ENCODE peak calls at places on chromosomes 1 and 21, in five cellular contexts. One of them, this sample, is unnamed.

GRCh38 chr1:201614262-201615015 is 75.5 kb downstream of the NAV1 start:
- DNase-seq in fibroblast of pulmonary artery: peak
- DNase-seq in nephron progenitor cell: peak
- DNase-seq in AG04450: no peak
- DNase-seq in AG09309: no peak
- DNase-seq in this sample: no peak

GRCh38 chr1:15706751-15707150 is 22.6 kb downstream of the PLEKHM2 start:
- DNase-seq in fibroblast of pulmonary artery: no peak
- DNase-seq in nephron progenitor cell: no peak
- DNase-seq in AG04450: no peak
- DNase-seq in AG09309: no peak
- DNase-seq in this sample: no peak

GRCh38 chr1:88802404-88802803 is 89.0 kb downstream of the GTF2B start:
- DNase-seq in fibroblast of pulmonary artery: no peak
- DNase-seq in nephron progenitor cell: no peak
- DNase-seq in AG04450: no peak
- DNase-seq in AG09309: no peak
- DNase-seq in this sample: no peak

GRCh38 chr21:44335266-44336059 is 3.7 kb downstream of the CFAP410 start:
- DNase-seq in fibroblast of pulmonary artery: no peak
- DNase-seq in nephron progenitor cell: no peak
- DNase-seq in AG04450: no peak
- DNase-seq in AG09309: no peak
- DNase-seq in this sample: no peak

GRCh38 chr1:246219508-246220030 is 287.5 kb downstream of the SMYD3 start:
- DNase-seq in fibroblast of pulmonary artery: no peak
- DNase-seq in nephron progenitor cell: peak
- DNase-seq in AG04450: no peak
- DNase-seq in AG09309: no peak
- DNase-seq in this sample: no peak

GRCh38 chr1:114153621-114154145 is at the start of gene SYT6:
- DNase-seq in fibroblast of pulmonary artery: no peak
- DNase-seq in nephron progenitor cell: peak
- DNase-seq in AG04450: no peak
- DNase-seq in AG09309: no peak
- DNase-seq in this sample: no peak

GRCh38 chr1:10380594-10381275 is 18.1 kb upstream of the PGD start:
- DNase-seq in fibroblast of pulmonary artery: peak
- DNase-seq in nephron progenitor cell: no peak
- DNase-seq in AG04450: peak
- DNase-seq in AG09309: peak
- DNase-seq in this sample: peak

GRCh38 chr1:47478090-47478489 is 40.2 kb downstream of the FOXD2 start:
- DNase-seq in fibroblast of pulmonary artery: no peak
- DNase-seq in nephron progenitor cell: peak
- DNase-seq in AG04450: no peak
- DNase-seq in AG09309: no peak
- DNase-seq in this sample: no peak

GRCh38 chr1:2495546-2495945 is 19.5 kb downstream of the PLCH2 start:
- DNase-seq in fibroblast of pulmonary artery: no peak
- DNase-seq in nephron progenitor cell: no peak
- DNase-seq in AG04450: no peak
- DNase-seq in AG09309: no peak
- DNase-seq in this sample: no peak

GRCh38 chr1:205294175-205294913 is 27.2 kb downstream of the NUAK2 start:
- DNase-seq in fibroblast of pulmonary artery: peak
- DNase-seq in nephron progenitor cell: peak
- DNase-seq in AG04450: peak
- DNase-seq in AG09309: peak
- DNase-seq in this sample: peak

GRCh38 chr1:160459056-160459455 is 58.7 kb downstream of the VANGL2 start:
- DNase-seq in fibroblast of pulmonary artery: no peak
- DNase-seq in nephron progenitor cell: no peak
- DNase-seq in AG04450: no peak
- DNase-seq in AG09309: no peak
- DNase-seq in this sample: no peak

GRCh38 chr1:154880651-154881050 is 10.6 kb upstream of the KCNN3 start:
- DNase-seq in fibroblast of pulmonary artery: no peak
- DNase-seq in nephron progenitor cell: no peak
- DNase-seq in AG04450: no peak
- DNase-seq in AG09309: no peak
- DNase-seq in this sample: no peak

GRCh38 chr1:35428360-35428759 is 128.8 kb downstream of the KIAA0319L start:
- DNase-seq in fibroblast of pulmonary artery: no peak
- DNase-seq in nephron progenitor cell: no peak
- DNase-seq in AG04450: no peak
- DNase-seq in AG09309: no peak
- DNase-seq in this sample: no peak

GRCh38 chr1:163864207-163864606 is 542.5 kb downstream of the NUF2 start:
- DNase-seq in fibroblast of pulmonary artery: no peak
- DNase-seq in nephron progenitor cell: no peak
- DNase-seq in AG04450: no peak
- DNase-seq in AG09309: no peak
- DNase-seq in this sample: no peak

GRCh38 chr1:192604979-192605620 is 29.5 kb downstream of the RGS1 start:
- DNase-seq in fibroblast of pulmonary artery: peak
- DNase-seq in nephron progenitor cell: no peak
- DNase-seq in AG04450: no peak
- DNase-seq in AG09309: peak
- DNase-seq in this sample: no peak

GRCh38 chr1:116310172-116310571 is 62.9 kb upstream of the ATP1A1 start:
- DNase-seq in fibroblast of pulmonary artery: peak
- DNase-seq in nephron progenitor cell: no peak
- DNase-seq in AG04450: no peak
- DNase-seq in AG09309: no peak
- DNase-seq in this sample: no peak

GRCh38 chr1:177753655-177754054 is 216.2 kb downstream of the SEC16B start:
- DNase-seq in fibroblast of pulmonary artery: no peak
- DNase-seq in nephron progenitor cell: no peak
- DNase-seq in AG04450: no peak
- DNase-seq in AG09309: no peak
- DNase-seq in this sample: no peak

GRCh38 chr1:219350172-219350571 is 176.5 kb downstream of the LYPLAL1 start:
- DNase-seq in fibroblast of pulmonary artery: no peak
- DNase-seq in nephron progenitor cell: no peak
- DNase-seq in AG04450: no peak
- DNase-seq in AG09309: no peak
- DNase-seq in this sample: no peak

GRCh38 chr1:108194051-108194450 is 6.1 kb downstream of the SLC25A24 start:
- DNase-seq in fibroblast of pulmonary artery: no peak
- DNase-seq in nephron progenitor cell: no peak
- DNase-seq in AG04450: no peak
- DNase-seq in AG09309: no peak
- DNase-seq in this sample: no peak

GRCh38 chr1:89905391-89906058 is 84.7 kb downstream of the LRRC8D start:
- DNase-seq in fibroblast of pulmonary artery: no peak
- DNase-seq in nephron progenitor cell: no peak
- DNase-seq in AG04450: no peak
- DNase-seq in AG09309: no peak
- DNase-seq in this sample: no peak

GRCh38 chr1:215631489-215631888 is 64.4 kb downstream of the KCTD3 start:
- DNase-seq in fibroblast of pulmonary artery: no peak
- DNase-seq in nephron progenitor cell: no peak
- DNase-seq in AG04450: no peak
- DNase-seq in AG09309: peak
- DNase-seq in this sample: no peak

GRCh38 chr1:153428073-153428638 is 11.8 kb downstream of the S100A7A start:
- DNase-seq in fibroblast of pulmonary artery: no peak
- DNase-seq in nephron progenitor cell: no peak
- DNase-seq in AG04450: no peak
- DNase-seq in AG09309: no peak
- DNase-seq in this sample: no peak

GRCh38 chr1:113210248-113210647 is 137.2 kb downstream of the LRIG2 start:
- DNase-seq in fibroblast of pulmonary artery: no peak
- DNase-seq in nephron progenitor cell: no peak
- DNase-seq in AG04450: no peak
- DNase-seq in AG09309: no peak
- DNase-seq in this sample: no peak

GRCh38 chr1:46133181-46133658 is 791 bp upstream of the PIK3R3 start:
- DNase-seq in fibroblast of pulmonary artery: no peak
- DNase-seq in nephron progenitor cell: no peak
- DNase-seq in AG04450: no peak
- DNase-seq in AG09309: no peak
- DNase-seq in this sample: no peak

GRCh38 chr1:247386217-247386616 is 29.8 kb upstream of the NLRP3 start:
- DNase-seq in fibroblast of pulmonary artery: no peak
- DNase-seq in nephron progenitor cell: no peak
- DNase-seq in AG04450: no peak
- DNase-seq in AG09309: no peak
- DNase-seq in this sample: no peak

DNA sequence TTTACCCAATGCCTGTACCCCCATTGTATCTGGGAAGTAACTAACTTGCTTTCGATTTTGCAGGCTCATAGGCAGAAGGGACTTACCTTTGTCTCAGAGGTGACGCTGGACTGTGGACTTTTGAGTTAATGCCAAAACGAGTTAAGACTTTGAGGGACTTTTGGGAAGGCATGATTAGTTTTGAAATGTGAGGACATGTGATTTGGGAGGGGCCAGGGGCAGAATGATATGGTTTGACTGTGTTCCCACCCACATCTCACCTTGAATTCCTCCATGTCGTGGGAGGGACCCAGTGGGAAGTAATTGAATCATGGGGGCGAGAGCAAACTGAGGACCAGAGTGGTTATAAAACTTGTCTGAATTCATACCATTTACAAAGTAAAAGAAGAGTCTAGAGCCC is 77.1 kb upstream of the HOOK1 start:
- DNase-seq in fibroblast of pulmonary artery: no peak
- DNase-seq in nephron progenitor cell: no peak
- DNase-seq in AG04450: no peak
- DNase-seq in AG09309: no peak
- DNase-seq in this sample: no peak
- TF ChIP-seq CTCF in fibroblast of pulmonary artery: no peak
- TF ChIP-seq CTCF in nephron progenitor cell: no peak
- TF ChIP-seq CTCF in AG04450: no peak
- TF ChIP-seq CTCF in AG09309: no peak
- TF ChIP-seq CTCF in this sample: no peak

GRCh38 chr1:92310185-92310597 is 11.3 kb downstream of the RPAP2 start:
- DNase-seq in fibroblast of pulmonary artery: peak
- DNase-seq in nephron progenitor cell: no peak
- DNase-seq in AG04450: no peak
- DNase-seq in AG09309: no peak
- DNase-seq in this sample: no peak
- TF ChIP-seq CTCF in fibroblast of pulmonary artery: peak
- TF ChIP-seq CTCF in nephron progenitor cell: peak
- TF ChIP-seq CTCF in AG04450: peak
- TF ChIP-seq CTCF in AG09309: peak
- TF ChIP-seq CTCF in this sample: peak

DNA sequence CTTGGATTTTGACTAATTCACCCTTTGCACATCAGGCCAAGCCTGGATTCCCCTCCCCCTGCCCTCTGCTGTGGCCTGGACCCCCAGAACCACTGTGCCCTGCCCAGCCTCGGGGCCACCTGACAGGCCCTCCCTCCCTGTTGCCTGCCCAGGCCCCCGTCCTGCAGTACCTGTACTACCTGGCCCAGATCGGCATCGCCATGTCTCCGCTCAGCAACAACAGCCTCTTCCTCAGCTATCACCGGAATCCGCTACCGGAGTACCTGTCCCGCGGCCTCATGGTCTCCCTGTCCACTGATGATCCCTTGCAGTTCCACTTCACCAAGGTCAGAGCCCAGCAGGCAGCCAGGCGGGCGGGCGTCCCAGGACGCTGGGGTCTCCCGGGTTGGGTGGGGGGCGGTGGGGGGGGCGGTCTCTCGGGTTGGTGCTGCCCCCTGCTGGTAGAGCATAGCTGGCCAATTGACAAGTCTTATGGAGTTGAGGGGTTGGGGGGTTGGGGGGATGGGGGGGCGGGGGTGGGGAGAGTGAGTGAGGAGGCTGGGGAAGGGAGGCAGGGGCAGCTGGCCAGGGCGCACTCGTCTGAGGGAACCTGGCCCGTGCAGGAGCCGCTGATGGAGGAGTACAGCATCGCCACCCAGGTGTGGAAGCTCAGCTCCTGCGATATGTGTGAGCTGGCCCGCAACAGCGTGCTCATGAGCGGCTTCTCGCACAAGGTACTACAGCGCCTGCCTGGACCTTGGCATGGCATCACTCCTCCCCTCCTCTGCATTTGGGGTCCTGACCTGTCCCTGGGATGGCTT is 10.6 kb downstream of the AMPD2 start:
- DNase-seq in fibroblast of pulmonary artery: no peak
- DNase-seq in nephron progenitor cell: peak
- DNase-seq in AG04450: no peak
- DNase-seq in AG09309: no peak
- DNase-seq in this sample: no peak
- TF ChIP-seq CTCF in fibroblast of pulmonary artery: no peak
- TF ChIP-seq CTCF in nephron progenitor cell: no peak
- TF ChIP-seq CTCF in AG04450: peak
- TF ChIP-seq CTCF in AG09309: peak
- TF ChIP-seq CTCF in this sample: peak

GRCh38 chr1:200305806-200306205 is 104.0 kb downstream of the ZNF281 start:
- DNase-seq in fibroblast of pulmonary artery: no peak
- DNase-seq in nephron progenitor cell: no peak
- DNase-seq in AG04450: no peak
- DNase-seq in AG09309: no peak
- DNase-seq in this sample: no peak

GRCh38 chr1:200310824-200311223 is 99.0 kb downstream of the ZNF281 start:
- DNase-seq in fibroblast of pulmonary artery: no peak
- DNase-seq in nephron progenitor cell: no peak
- DNase-seq in AG04450: no peak
- DNase-seq in AG09309: no peak
- DNase-seq in this sample: no peak

GRCh38 chr1:200304146-200304545 is 105.7 kb downstream of the ZNF281 start:
- DNase-seq in fibroblast of pulmonary artery: no peak
- DNase-seq in nephron progenitor cell: no peak
- DNase-seq in AG04450: no peak
- DNase-seq in AG09309: no peak
- DNase-seq in this sample: no peak

GRCh38 chr1:200307755-200308066 is 102.1 kb downstream of the ZNF281 start:
- DNase-seq in fibroblast of pulmonary artery: no peak
- DNase-seq in nephron progenitor cell: no peak
- DNase-seq in AG04450: no peak
- DNase-seq in AG09309: no peak
- DNase-seq in this sample: no peak

DNA sequence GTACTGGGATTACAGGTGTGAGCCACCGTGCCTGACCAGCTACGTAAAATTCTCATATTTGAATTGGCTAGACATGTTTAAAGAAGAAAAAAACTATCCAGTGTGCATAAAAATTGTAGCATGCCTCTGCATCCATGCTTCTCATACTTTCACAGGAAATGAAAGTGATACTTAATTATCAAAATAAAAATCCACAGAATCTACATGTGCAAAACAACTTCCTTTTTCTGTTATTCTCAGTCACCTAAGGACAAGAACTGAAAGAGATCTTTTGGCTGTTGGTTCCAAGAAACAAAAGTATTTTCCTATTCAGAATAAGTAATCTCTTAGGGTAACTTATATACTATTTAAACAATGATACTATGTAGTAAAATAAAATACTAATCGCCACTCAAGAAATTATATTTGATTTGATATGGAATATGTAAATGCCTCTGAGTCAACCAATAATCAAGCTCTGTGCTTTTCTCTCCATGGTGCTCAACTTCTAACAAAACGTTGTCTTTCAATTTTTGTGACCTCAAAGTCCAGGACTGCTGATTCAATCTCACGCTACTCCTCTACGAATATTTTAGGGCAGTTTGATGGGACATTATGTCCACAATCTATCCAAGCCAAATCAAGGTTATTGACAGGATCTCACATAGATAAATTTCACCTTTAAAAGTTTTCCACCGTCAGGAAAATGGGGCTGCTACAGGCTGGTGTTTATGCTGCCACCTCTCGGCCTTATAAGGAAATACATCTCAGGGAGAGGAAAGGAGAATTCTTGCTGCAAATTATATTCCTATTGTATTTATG is 102.7 kb downstream of the ZNF281 start:
- DNase-seq in fibroblast of pulmonary artery: peak
- DNase-seq in nephron progenitor cell: no peak
- DNase-seq in AG04450: no peak
- DNase-seq in AG09309: no peak
- DNase-seq in this sample: no peak
- TF ChIP-seq CTCF in fibroblast of pulmonary artery: peak
- TF ChIP-seq CTCF in nephron progenitor cell: peak
- TF ChIP-seq CTCF in AG04450: peak
- TF ChIP-seq CTCF in AG09309: peak
- TF ChIP-seq CTCF in this sample: peak

This sample was measured in AG09319.